ENCODE peak calls at places on chromosome 3, in nine cellular contexts. T is left lung, G is Panc1, M is endodermal cell, Q is small intestine, U is pancreas, V is right cardiac atrium, W is stomach, D is upper lobe of right lung. O is an unnamed sample.
A peak's percentile ranks its signal among the peaks of the same experiment; 100 is the strongest.

GRCh38 chr3:47583320-47584075 is 4.8 kb upstream of the CSPG5 start:
- DNase-seq in T (no peak), W (no peak), U (no peak), Q (no peak), V (no peak), D (no peak), G (no peak), M (no peak), O (peak; percentile 65)

GRCh38 chr3:58623961-58624360 is 42.6 kb downstream of the FAM3D start:
- DNase-seq in V (no peak), D (no peak), G (no peak), W (no peak), U (no peak), Q (no peak), M (no peak), T (no peak), O (no peak)

GRCh38 chr3:9081201-9081818 is 118.0 kb upstream of the RAD18 start:
- DNase-seq in M (peak; percentile 22), Q (no peak), U (no peak), W (no peak), T (no peak), D (no peak), V (no peak), G (no peak), O (no peak)

GRCh38 chr3:5004319-5005152 is 25.3 kb downstream of the BHLHE40 start:
- DNase-seq in T (no peak), W (no peak), G (no peak), M (peak; percentile 42), U (no peak), Q (no peak), D (no peak), V (no peak), O (peak; percentile 82)

GRCh38 chr3:145739926-145740325 is 421.1 kb downstream of the PLOD2 start:
- DNase-seq in T (no peak), U (no peak), W (no peak), V (no peak), G (no peak), M (no peak), Q (no peak), D (no peak), O (peak; percentile 42)

GRCh38 chr3:61589856-61590255 is 28.5 kb downstream of the PTPRG start:
- DNase-seq in T (no peak), U (no peak), Q (no peak), G (no peak), D (no peak), V (no peak), M (no peak), W (no peak), O (peak; percentile 80)

GRCh38 chr3:189276481-189277190 is 104.9 kb downstream of the TPRG1 start:
- DNase-seq in V (peak; percentile 56), G (no peak), Q (no peak), T (peak; percentile 42), W (no peak), U (no peak), M (no peak), D (no peak), O (peak; percentile 74)

GRCh38 chr3:145785650-145786049 is 375.3 kb downstream of the PLOD2 start:
- DNase-seq in D (no peak), V (no peak), Q (no peak), G (no peak), W (no peak), U (no peak), M (no peak), T (no peak), O (no peak)

GRCh38 chr3:43287514-43287913 is 1.2 kb downstream of the SNRK start:
- DNase-seq in Q (peak; percentile 63), W (no peak), T (no peak), M (no peak), D (no peak), G (no peak), V (no peak), U (no peak), O (no peak)

GRCh38 chr3:157130881-157131251 is 29.1 kb downstream of the CCNL1 start:
- DNase-seq in Q (no peak), U (no peak), D (no peak), M (peak; percentile 70), V (no peak), T (no peak), G (no peak), W (no peak), O (no peak)

GRCh38 chr3:196774845-196775422 is 35.3 kb downstream of the PAK2 start:
- DNase-seq in W (no peak), V (no peak), D (no peak), M (no peak), G (no peak), T (no peak), Q (no peak), U (no peak), O (peak; percentile 89)

GRCh38 chr3:186360779-186361178 is 1.3 kb downstream of the DGKG start:
- DNase-seq in Q (no peak), U (no peak), T (no peak), V (peak; percentile 63), D (no peak), M (peak; percentile 74), W (no peak), G (no peak), O (no peak)

GRCh38 chr3:52281980-52282801 is 3.7 kb upstream of the WDR82 start:
- DNase-seq in V (no peak), T (no peak), W (no peak), Q (peak; percentile 75), G (no peak), M (no peak), D (peak; percentile 12), U (no peak), O (no peak)

GRCh38 chr3:156409694-156410093 is 145.2 kb downstream of the SSR3 start:
- DNase-seq in D (no peak), G (no peak), Q (no peak), V (no peak), M (no peak), T (no peak), W (no peak), U (no peak), O (no peak)

GRCh38 chr3:173913985-173914421 is 516.5 kb downstream of the NLGN1 start:
- DNase-seq in Q (no peak), M (no peak), U (no peak), V (no peak), T (no peak), W (no peak), G (no peak), D (no peak), O (no peak)

GRCh38 chr3:128463771-128464170 is 2.9 kb downstream of the DNAJB8 start:
- DNase-seq in W (no peak), M (no peak), T (no peak), Q (no peak), G (no peak), D (no peak), U (no peak), V (no peak), O (no peak)

GRCh38 chr3:128462341-128462910 is 4.3 kb downstream of the DNAJB8 start:
- DNase-seq in U (no peak), W (no peak), G (no peak), V (no peak), Q (no peak), M (no peak), T (no peak), D (no peak), O (no peak)

GRCh38 chr3:128464188-128464587 is 2.5 kb downstream of the DNAJB8 start:
- DNase-seq in G (no peak), U (no peak), D (no peak), W (no peak), T (no peak), M (no peak), Q (no peak), V (no peak), O (no peak)

GRCh38 chr3:128464702-128465101 is 2.0 kb downstream of the DNAJB8 start:
- DNase-seq in Q (no peak), M (no peak), W (no peak), G (no peak), V (no peak), U (no peak), D (no peak), T (no peak), O (no peak)

GRCh38 chr3:128463354-128463753 is 3.3 kb downstream of the DNAJB8 start:
- DNase-seq in D (no peak), M (no peak), U (no peak), W (no peak), Q (no peak), T (no peak), G (no peak), V (no peak), O (no peak)
- H3K27me3 ChIP-seq in D (no peaks in the 10 kb centered on the region), M (peaks cover 41% of the 10 kb centered on the region), U (no peaks in the 10 kb centered on the region), W (peaks cover 30% of the 10 kb centered on the region), Q (no peaks in the 10 kb centered on the region), T (no peaks in the 10 kb centered on the region), G (peaks cover 5% of the 10 kb centered on the region), V (no peaks in the 10 kb centered on the region), O (peaks cover 6% of the 10 kb centered on the region)

DNA sequence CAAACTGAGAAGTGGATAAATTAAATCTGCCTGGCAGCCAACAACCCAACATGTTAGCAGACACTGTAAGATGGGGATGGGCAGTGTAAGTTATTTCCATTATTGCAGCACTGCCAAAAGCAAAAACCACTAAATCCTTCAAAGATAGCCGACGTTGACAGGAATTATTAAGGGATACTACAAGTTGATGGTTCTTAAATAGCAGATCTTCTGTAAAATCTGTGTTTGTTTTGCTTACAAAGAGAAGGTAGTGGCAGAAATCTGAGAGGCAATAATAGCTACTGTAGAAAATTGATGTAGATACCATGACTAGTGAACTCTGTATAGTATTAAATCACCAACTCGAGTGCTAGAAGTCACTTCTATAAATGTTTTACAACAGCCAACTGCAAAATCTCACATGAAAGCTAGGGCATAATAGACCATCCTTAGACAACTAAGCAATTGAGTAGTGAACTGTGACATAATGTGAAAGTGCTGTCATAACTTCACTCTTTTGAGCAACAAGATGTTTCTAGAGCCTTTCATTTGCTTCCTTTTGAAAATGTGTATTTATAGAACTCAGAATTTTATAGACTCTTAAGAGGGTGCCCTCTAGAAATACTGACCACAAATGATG is 278.6 kb downstream of the UBE2E2 start:
- DNase-seq in V (no peak), G (no peak), D (no peak), U (no peak), M (no peak), Q (no peak), T (no peak), W (no peak), O (no peak)
- H3K4me1 ChIP-seq in V (no peaks in the 10 kb centered on the region), G (no peaks in the 10 kb centered on the region), D (no peaks in the 10 kb centered on the region), U (no peaks in the 10 kb centered on the region), M (no peaks in the 10 kb centered on the region), Q (no peaks in the 10 kb centered on the region), T (no peaks in the 10 kb centered on the region), W (no peaks in the 10 kb centered on the region), O (no peaks in the 10 kb centered on the region)

GRCh38 chr3:126913524-126913923 is 69.4 kb upstream of the PLXNA1 start:
- DNase-seq in D (no peak), U (no peak), Q (no peak), M (no peak), V (no peak), G (no peak), W (no peak), T (no peak), O (peak; percentile 53)
- H3K27me3 ChIP-seq in D (no peaks in the 10 kb centered on the region), U (no peaks in the 10 kb centered on the region), Q (no peaks in the 10 kb centered on the region), M (no peaks in the 10 kb centered on the region), V (no peaks in the 10 kb centered on the region), G (no peaks in the 10 kb centered on the region), W (no peaks in the 10 kb centered on the region), T (no peaks in the 10 kb centered on the region), O (no peaks in the 10 kb centered on the region)

DNA sequence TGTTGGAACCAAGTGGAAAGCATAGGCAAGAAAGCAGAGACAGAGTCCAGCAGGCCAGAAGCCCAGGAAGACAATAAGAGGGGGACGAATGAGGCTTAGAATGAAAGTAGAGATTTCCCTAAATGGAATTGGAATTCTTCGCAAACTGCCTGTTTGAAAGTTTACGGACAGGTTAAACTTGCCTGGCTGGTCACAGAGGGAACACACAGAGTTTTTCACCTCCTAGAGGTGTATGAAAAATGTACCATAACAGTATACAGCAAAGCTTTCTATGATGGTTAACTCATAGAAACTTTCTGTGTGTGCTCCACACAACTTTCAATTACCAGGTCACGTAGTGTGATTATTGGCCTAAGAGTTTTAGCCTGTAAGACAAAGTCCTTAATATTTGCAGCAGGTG is 453.7 kb upstream of the KCNMB2 start:
- DNase-seq in D (no peak), V (no peak), G (no peak), Q (no peak), W (no peak), M (no peak), U (no peak), T (no peak), O (no peak)
- H3K4me1 ChIP-seq in D (peaks cover 34% of the 10 kb centered on the region), V (peaks cover 8% of the 10 kb centered on the region), G (peaks cover 20% of the 10 kb centered on the region), Q (peaks cover 6% of the 10 kb centered on the region), W (peaks cover 29% of the 10 kb centered on the region), M (peaks cover 11% of the 10 kb centered on the region), U (peaks cover 23% of the 10 kb centered on the region), T (peaks cover 16% of the 10 kb centered on the region), O (no peaks in the 10 kb centered on the region)